ENCODE peak calls at places on chromosomes 13 and 19, in nine cellular contexts. One of them, this sample, is unnamed.

GRCh38 chr13:95485045-95485517 is 67.4 kb upstream of the CLDN10 start:
- DNase-seq in MCF 10A: peak
- DNase-seq in neural progenitor cell: no peak
- DNase-seq in neural crest cell: no peak
- DNase-seq in foreskin keratinocyte: peak
- DNase-seq in Calu3: no peak
- DNase-seq in GM12865: no peak
- DNase-seq in lower leg skin: no peak
- DNase-seq in GM10248: no peak
- DNase-seq in this sample: no peak

GRCh38 chr13:114026128-114026880 is 52.4 kb upstream of the C13orf46 start:
- DNase-seq in neural progenitor cell: no peak
- DNase-seq in foreskin keratinocyte: no peak
- DNase-seq in GM10248: no peak
- DNase-seq in MCF 10A: no peak
- DNase-seq in neural crest cell: no peak
- DNase-seq in Calu3: no peak
- DNase-seq in GM12865: no peak
- DNase-seq in lower leg skin: no peak
- DNase-seq in this sample: no peak

GRCh38 chr19:15977690-15978089 is 28.9 kb downstream of the OR10H4 start:
- DNase-seq in neural crest cell: no peak
- DNase-seq in foreskin keratinocyte: no peak
- DNase-seq in neural progenitor cell: no peak
- DNase-seq in GM10248: no peak
- DNase-seq in GM12865: no peak
- DNase-seq in MCF 10A: no peak
- DNase-seq in lower leg skin: no peak
- DNase-seq in Calu3: no peak
- DNase-seq in this sample: no peak

GRCh38 chr19:40245506-40246128 is 19.1 kb upstream of the CCNP start:
- DNase-seq in neural progenitor cell: no peak
- DNase-seq in MCF 10A: no peak
- DNase-seq in neural crest cell: no peak
- DNase-seq in foreskin keratinocyte: no peak
- DNase-seq in lower leg skin: no peak
- DNase-seq in Calu3: no peak
- DNase-seq in GM12865: no peak
- DNase-seq in GM10248: no peak
- DNase-seq in this sample: no peak

GRCh38 chr13:46899801-46900200 is 2.9 kb upstream of the HTR2A start:
- DNase-seq in GM10248: no peak
- DNase-seq in GM12865: no peak
- DNase-seq in Calu3: no peak
- DNase-seq in MCF 10A: no peak
- DNase-seq in neural progenitor cell: no peak
- DNase-seq in foreskin keratinocyte: no peak
- DNase-seq in lower leg skin: no peak
- DNase-seq in neural crest cell: no peak
- DNase-seq in this sample: no peak

GRCh38 chr13:113941571-113942191 is 32.2 kb downstream of the C13orf46 start:
- DNase-seq in GM10248: no peak
- DNase-seq in foreskin keratinocyte: peak
- DNase-seq in neural progenitor cell: no peak
- DNase-seq in MCF 10A: peak
- DNase-seq in neural crest cell: no peak
- DNase-seq in GM12865: no peak
- DNase-seq in lower leg skin: no peak
- DNase-seq in Calu3: no peak
- DNase-seq in this sample: peak

GRCh38 chr19:47155141-47155540 is 24.5 kb downstream of the SAE1 start:
- DNase-seq in neural progenitor cell: no peak
- DNase-seq in GM12865: no peak
- DNase-seq in MCF 10A: no peak
- DNase-seq in Calu3: no peak
- DNase-seq in lower leg skin: no peak
- DNase-seq in neural crest cell: no peak
- DNase-seq in GM10248: no peak
- DNase-seq in foreskin keratinocyte: no peak
- DNase-seq in this sample: no peak

GRCh38 chr19:3178377-3178972 is at the start of gene S1PR4:
- DNase-seq in GM12865: peak
- DNase-seq in neural crest cell: no peak
- DNase-seq in foreskin keratinocyte: no peak
- DNase-seq in lower leg skin: no peak
- DNase-seq in GM10248: peak
- DNase-seq in neural progenitor cell: no peak
- DNase-seq in Calu3: no peak
- DNase-seq in MCF 10A: no peak
- DNase-seq in this sample: peak

GRCh38 chr19:54451331-54451871 is 2.4 kb downstream of the LENG8 start:
- DNase-seq in neural progenitor cell: no peak
- DNase-seq in Calu3: no peak
- DNase-seq in MCF 10A: no peak
- DNase-seq in GM12865: no peak
- DNase-seq in GM10248: no peak
- DNase-seq in foreskin keratinocyte: no peak
- DNase-seq in neural crest cell: no peak
- DNase-seq in lower leg skin: no peak
- DNase-seq in this sample: peak

GRCh38 chr13:21805733-21806132 is 134.9 kb downstream of the FGF9 start:
- DNase-seq in lower leg skin: no peak
- DNase-seq in foreskin keratinocyte: no peak
- DNase-seq in GM10248: no peak
- DNase-seq in MCF 10A: no peak
- DNase-seq in neural progenitor cell: no peak
- DNase-seq in neural crest cell: no peak
- DNase-seq in GM12865: no peak
- DNase-seq in Calu3: no peak
- DNase-seq in this sample: no peak

GRCh38 chr13:85618514-85618913 is 180.7 kb downstream of the SLITRK6 start:
- DNase-seq in MCF 10A: no peak
- DNase-seq in neural crest cell: no peak
- DNase-seq in lower leg skin: no peak
- DNase-seq in GM12865: no peak
- DNase-seq in foreskin keratinocyte: no peak
- DNase-seq in Calu3: no peak
- DNase-seq in neural progenitor cell: no peak
- DNase-seq in GM10248: no peak
- DNase-seq in this sample: no peak

GRCh38 chr19:14731200-14731599 is 41.4 kb downstream of the ZNF333 start:
- DNase-seq in neural progenitor cell: no peak
- DNase-seq in neural crest cell: no peak
- DNase-seq in foreskin keratinocyte: no peak
- DNase-seq in GM10248: no peak
- DNase-seq in GM12865: no peak
- DNase-seq in MCF 10A: no peak
- DNase-seq in lower leg skin: no peak
- DNase-seq in Calu3: no peak
- DNase-seq in this sample: no peak

GRCh38 chr13:112648966-112649690 is 40.7 kb upstream of the ATP11A start:
- DNase-seq in foreskin keratinocyte: no peak
- DNase-seq in MCF 10A: no peak
- DNase-seq in GM12865: no peak
- DNase-seq in GM10248: no peak
- DNase-seq in lower leg skin: no peak
- DNase-seq in neural crest cell: no peak
- DNase-seq in neural progenitor cell: no peak
- DNase-seq in Calu3: no peak
- DNase-seq in this sample: peak

GRCh38 chr19:10946964-10947657 is 13.7 kb upstream of the SMARCA4 start:
- DNase-seq in GM10248: no peak
- DNase-seq in foreskin keratinocyte: no peak
- DNase-seq in neural progenitor cell: no peak
- DNase-seq in neural crest cell: no peak
- DNase-seq in GM12865: no peak
- DNase-seq in lower leg skin: no peak
- DNase-seq in Calu3: no peak
- DNase-seq in MCF 10A: peak
- DNase-seq in this sample: no peak

GRCh38 chr13:26488236-26489028 is 69.1 kb upstream of the WASF3 start:
- DNase-seq in Calu3: no peak
- DNase-seq in lower leg skin: no peak
- DNase-seq in GM12865: no peak
- DNase-seq in foreskin keratinocyte: no peak
- DNase-seq in neural progenitor cell: no peak
- DNase-seq in MCF 10A: no peak
- DNase-seq in neural crest cell: no peak
- DNase-seq in GM10248: no peak
- DNase-seq in this sample: no peak

GRCh38 chr19:55940306-55940705 is 7.3 kb upstream of the NLRP8 start:
- DNase-seq in GM12865: no peak
- DNase-seq in foreskin keratinocyte: no peak
- DNase-seq in lower leg skin: no peak
- DNase-seq in GM10248: no peak
- DNase-seq in Calu3: no peak
- DNase-seq in neural crest cell: no peak
- DNase-seq in neural progenitor cell: no peak
- DNase-seq in MCF 10A: no peak
- DNase-seq in this sample: no peak

GRCh38 chr13:112720251-112720650 is 30.4 kb downstream of the ATP11A start:
- DNase-seq in Calu3: no peak
- DNase-seq in GM12865: no peak
- DNase-seq in foreskin keratinocyte: no peak
- DNase-seq in neural progenitor cell: no peak
- DNase-seq in GM10248: no peak
- DNase-seq in neural crest cell: no peak
- DNase-seq in MCF 10A: no peak
- DNase-seq in lower leg skin: no peak
- DNase-seq in this sample: no peak

GRCh38 chr13:44819762-44820161 is 169.5 kb downstream of the NUFIP1 start:
- DNase-seq in GM12865: no peak
- DNase-seq in neural crest cell: no peak
- DNase-seq in GM10248: no peak
- DNase-seq in Calu3: no peak
- DNase-seq in MCF 10A: no peak
- DNase-seq in foreskin keratinocyte: no peak
- DNase-seq in neural progenitor cell: no peak
- DNase-seq in lower leg skin: no peak
- DNase-seq in this sample: no peak

GRCh38 chr13:44818428-44818827 is 170.8 kb downstream of the NUFIP1 start:
- DNase-seq in GM10248: no peak
- DNase-seq in neural crest cell: no peak
- DNase-seq in GM12865: peak
- DNase-seq in Calu3: no peak
- DNase-seq in lower leg skin: no peak
- DNase-seq in neural progenitor cell: peak
- DNase-seq in foreskin keratinocyte: peak
- DNase-seq in MCF 10A: peak
- DNase-seq in this sample: no peak

GRCh38 chr13:44816701-44817684 is 172.3 kb downstream of the NUFIP1 start:
- DNase-seq in MCF 10A: peak
- DNase-seq in neural progenitor cell: no peak
- DNase-seq in GM12865: no peak
- DNase-seq in foreskin keratinocyte: peak
- DNase-seq in Calu3: peak
- DNase-seq in lower leg skin: no peak
- DNase-seq in GM10248: no peak
- DNase-seq in neural crest cell: no peak
- DNase-seq in this sample: no peak

GRCh38 chr13:44818016-44818415 is 171.3 kb downstream of the NUFIP1 start:
- DNase-seq in neural progenitor cell: no peak
- DNase-seq in MCF 10A: no peak
- DNase-seq in foreskin keratinocyte: no peak
- DNase-seq in GM10248: no peak
- DNase-seq in lower leg skin: no peak
- DNase-seq in GM12865: no peak
- DNase-seq in Calu3: no peak
- DNase-seq in neural crest cell: no peak
- DNase-seq in this sample: no peak

GRCh38 chr13:44819245-44819644 is 170.0 kb downstream of the NUFIP1 start:
- DNase-seq in Calu3: peak
- DNase-seq in neural crest cell: no peak
- DNase-seq in foreskin keratinocyte: peak
- DNase-seq in MCF 10A: peak
- DNase-seq in neural progenitor cell: no peak
- DNase-seq in GM10248: no peak
- DNase-seq in lower leg skin: no peak
- DNase-seq in GM12865: peak
- DNase-seq in this sample: no peak
- TF ChIP-seq CTCF in Calu3: no peak
- TF ChIP-seq CTCF in neural crest cell: no peak
- TF ChIP-seq CTCF in foreskin keratinocyte: no peak
- TF ChIP-seq CTCF in MCF 10A: no peak
- TF ChIP-seq CTCF in neural progenitor cell: no peak
- TF ChIP-seq CTCF in GM10248: no peak
- TF ChIP-seq CTCF in lower leg skin: no peak
- TF ChIP-seq CTCF in GM12865: no peak
- TF ChIP-seq CTCF in this sample: no peak

GRCh38 chr19:43503501-43504425 is 783 bp downstream of the PHLDB3 start:
- DNase-seq in GM10248: peak
- DNase-seq in foreskin keratinocyte: peak
- DNase-seq in Calu3: peak
- DNase-seq in neural crest cell: peak
- DNase-seq in MCF 10A: peak
- DNase-seq in neural progenitor cell: peak
- DNase-seq in GM12865: peak
- DNase-seq in lower leg skin: peak
- DNase-seq in this sample: peak
- TF ChIP-seq CTCF in GM10248: peak
- TF ChIP-seq CTCF in foreskin keratinocyte: peak
- TF ChIP-seq CTCF in Calu3: no peak
- TF ChIP-seq CTCF in neural crest cell: no peak
- TF ChIP-seq CTCF in MCF 10A: no peak
- TF ChIP-seq CTCF in neural progenitor cell: peak
- TF ChIP-seq CTCF in GM12865: peak
- TF ChIP-seq CTCF in lower leg skin: no peak
- TF ChIP-seq CTCF in this sample: peak

DNA sequence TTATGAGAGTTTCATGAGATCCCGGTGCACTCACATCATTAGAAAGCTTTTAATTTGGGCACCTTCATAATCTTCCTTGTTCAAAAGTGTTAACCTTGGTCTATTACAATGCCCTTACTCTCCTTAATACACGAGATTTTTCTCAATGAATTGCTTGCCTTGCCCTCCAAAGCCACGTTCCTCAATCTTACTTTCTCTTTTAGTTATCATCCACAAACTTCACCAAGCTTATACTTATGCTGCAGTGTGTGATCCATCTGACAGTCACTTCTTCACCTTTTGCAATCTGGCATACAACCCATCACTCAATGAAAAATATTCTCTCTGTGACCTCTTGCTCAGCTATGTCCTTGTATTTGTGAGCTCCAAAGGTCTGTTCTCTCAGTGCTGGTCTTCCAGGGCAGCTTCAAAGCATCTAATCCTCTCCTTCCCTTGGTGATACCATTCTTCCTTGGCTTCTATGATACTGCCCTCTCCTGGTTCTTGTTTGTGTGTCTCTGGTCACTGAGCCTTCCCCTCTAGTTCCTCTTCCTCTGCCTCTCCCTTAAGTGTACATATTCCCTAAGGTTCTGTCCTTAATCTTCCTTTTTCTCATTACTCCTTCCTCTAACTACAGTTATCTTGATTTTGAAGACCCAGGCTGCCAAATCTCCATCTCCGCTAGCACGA is 202.2 kb upstream of the STARD13 start:
- DNase-seq in lower leg skin: no peak
- DNase-seq in neural crest cell: no peak
- DNase-seq in GM12865: peak
- DNase-seq in Calu3: peak
- DNase-seq in foreskin keratinocyte: peak
- DNase-seq in GM10248: peak
- DNase-seq in MCF 10A: peak
- DNase-seq in neural progenitor cell: peak
- DNase-seq in this sample: no peak
- TF ChIP-seq CTCF in lower leg skin: no peak
- TF ChIP-seq CTCF in neural crest cell: no peak
- TF ChIP-seq CTCF in GM12865: peak
- TF ChIP-seq CTCF in Calu3: no peak
- TF ChIP-seq CTCF in foreskin keratinocyte: peak
- TF ChIP-seq CTCF in GM10248: peak
- TF ChIP-seq CTCF in MCF 10A: no peak
- TF ChIP-seq CTCF in neural progenitor cell: peak
- TF ChIP-seq CTCF in this sample: peak

GRCh38 chr19:30209617-30210600 is 162.3 kb upstream of the ZNF536 start:
- DNase-seq in GM10248: no peak
- DNase-seq in neural crest cell: no peak
- DNase-seq in lower leg skin: peak
- DNase-seq in GM12865: no peak
- DNase-seq in Calu3: no peak
- DNase-seq in MCF 10A: no peak
- DNase-seq in foreskin keratinocyte: no peak
- DNase-seq in neural progenitor cell: no peak
- DNase-seq in this sample: no peak
- TF ChIP-seq CTCF in GM10248: no peak
- TF ChIP-seq CTCF in neural crest cell: no peak
- TF ChIP-seq CTCF in lower leg skin: no peak
- TF ChIP-seq CTCF in GM12865: no peak
- TF ChIP-seq CTCF in Calu3: no peak
- TF ChIP-seq CTCF in MCF 10A: no peak
- TF ChIP-seq CTCF in foreskin keratinocyte: no peak
- TF ChIP-seq CTCF in neural progenitor cell: no peak
- TF ChIP-seq CTCF in this sample: no peak